ENCODE peak calls at places on chromosome 10, in five cellular contexts. One of them, this sample, is unnamed.

GRCh38 chr10:34761443-34761842 is 53.7 kb downstream of the PARD3 start:
- DNase-seq in stimulated activated CD8-positive, alpha-beta memory T cell treated with anti-CD3 and anti-CD28 coated beads, Interleukin-2, amount 100 ng/mL, for 1 hour: no peak
- DNase-seq in SW480: no peak
- DNase-seq in AG10803: peak
- DNase-seq in caudate nucleus: no peak
- DNase-seq in this sample: no peak

GRCh38 chr10:43939939-43940810 is 291.5 kb upstream of the ZNF32 start:
- DNase-seq in stimulated activated CD8-positive, alpha-beta memory T cell treated with anti-CD3 and anti-CD28 coated beads, Interleukin-2, amount 100 ng/mL, for 1 hour: no peak
- DNase-seq in SW480: no peak
- DNase-seq in AG10803: peak
- DNase-seq in caudate nucleus: no peak
- DNase-seq in this sample: no peak

GRCh38 chr10:90378524-90379076 is 479.2 kb downstream of the HTR7 start:
- DNase-seq in stimulated activated CD8-positive, alpha-beta memory T cell treated with anti-CD3 and anti-CD28 coated beads, Interleukin-2, amount 100 ng/mL, for 1 hour: no peak
- DNase-seq in SW480: no peak
- DNase-seq in AG10803: no peak
- DNase-seq in caudate nucleus: no peak
- DNase-seq in this sample: no peak

GRCh38 chr10:113073549-113074189 is 123.6 kb downstream of the TCF7L2 start:
- DNase-seq in stimulated activated CD8-positive, alpha-beta memory T cell treated with anti-CD3 and anti-CD28 coated beads, Interleukin-2, amount 100 ng/mL, for 1 hour: no peak
- DNase-seq in SW480: peak
- DNase-seq in AG10803: peak
- DNase-seq in caudate nucleus: no peak
- DNase-seq in this sample: no peak

GRCh38 chr10:17113346-17113745 is 16.3 kb downstream of the CUBN start:
- DNase-seq in stimulated activated CD8-positive, alpha-beta memory T cell treated with anti-CD3 and anti-CD28 coated beads, Interleukin-2, amount 100 ng/mL, for 1 hour: no peak
- DNase-seq in SW480: no peak
- DNase-seq in AG10803: no peak
- DNase-seq in caudate nucleus: no peak
- DNase-seq in this sample: no peak

GRCh38 chr10:20616918-20617801 is 280.0 kb downstream of the NEBL start:
- DNase-seq in stimulated activated CD8-positive, alpha-beta memory T cell treated with anti-CD3 and anti-CD28 coated beads, Interleukin-2, amount 100 ng/mL, for 1 hour: no peak
- DNase-seq in SW480: no peak
- DNase-seq in AG10803: no peak
- DNase-seq in caudate nucleus: no peak
- DNase-seq in this sample: peak

GRCh38 chr10:75545333-75545732 is 113.9 kb downstream of the LRMDA start:
- DNase-seq in stimulated activated CD8-positive, alpha-beta memory T cell treated with anti-CD3 and anti-CD28 coated beads, Interleukin-2, amount 100 ng/mL, for 1 hour: no peak
- DNase-seq in SW480: no peak
- DNase-seq in AG10803: no peak
- DNase-seq in caudate nucleus: no peak
- DNase-seq in this sample: no peak

GRCh38 chr10:48604408-48605263 is at the start of gene ARHGAP22:
- DNase-seq in stimulated activated CD8-positive, alpha-beta memory T cell treated with anti-CD3 and anti-CD28 coated beads, Interleukin-2, amount 100 ng/mL, for 1 hour: no peak
- DNase-seq in SW480: peak
- DNase-seq in AG10803: peak
- DNase-seq in caudate nucleus: peak
- DNase-seq in this sample: no peak

GRCh38 chr10:17075975-17076374 is 53.6 kb downstream of the CUBN start:
- DNase-seq in stimulated activated CD8-positive, alpha-beta memory T cell treated with anti-CD3 and anti-CD28 coated beads, Interleukin-2, amount 100 ng/mL, for 1 hour: no peak
- DNase-seq in SW480: no peak
- DNase-seq in AG10803: peak
- DNase-seq in caudate nucleus: no peak
- DNase-seq in this sample: no peak

GRCh38 chr10:124341768-124342135 is 77.0 kb downstream of the OAT start:
- DNase-seq in stimulated activated CD8-positive, alpha-beta memory T cell treated with anti-CD3 and anti-CD28 coated beads, Interleukin-2, amount 100 ng/mL, for 1 hour: no peak
- DNase-seq in SW480: peak
- DNase-seq in AG10803: no peak
- DNase-seq in caudate nucleus: no peak
- DNase-seq in this sample: no peak

GRCh38 chr10:9681655-9682054 is 1336.0 kb upstream of the CELF2 start:
- DNase-seq in stimulated activated CD8-positive, alpha-beta memory T cell treated with anti-CD3 and anti-CD28 coated beads, Interleukin-2, amount 100 ng/mL, for 1 hour: no peak
- DNase-seq in SW480: no peak
- DNase-seq in AG10803: no peak
- DNase-seq in caudate nucleus: no peak
- DNase-seq in this sample: peak

GRCh38 chr10:91163709-91164474 is 56.6 kb upstream of the PCGF5 start:
- DNase-seq in stimulated activated CD8-positive, alpha-beta memory T cell treated with anti-CD3 and anti-CD28 coated beads, Interleukin-2, amount 100 ng/mL, for 1 hour: peak
- DNase-seq in SW480: peak
- DNase-seq in AG10803: peak
- DNase-seq in caudate nucleus: peak
- DNase-seq in this sample: no peak

GRCh38 chr10:92395271-92395670 is 104.3 kb downstream of the MARCHF5 start:
- DNase-seq in stimulated activated CD8-positive, alpha-beta memory T cell treated with anti-CD3 and anti-CD28 coated beads, Interleukin-2, amount 100 ng/mL, for 1 hour: no peak
- DNase-seq in SW480: no peak
- DNase-seq in AG10803: no peak
- DNase-seq in caudate nucleus: no peak
- DNase-seq in this sample: no peak

GRCh38 chr10:3926268-3926667 is 141.3 kb upstream of the KLF6 start:
- DNase-seq in stimulated activated CD8-positive, alpha-beta memory T cell treated with anti-CD3 and anti-CD28 coated beads, Interleukin-2, amount 100 ng/mL, for 1 hour: no peak
- DNase-seq in SW480: no peak
- DNase-seq in AG10803: peak
- DNase-seq in caudate nucleus: no peak
- DNase-seq in this sample: no peak